ENCODE peak calls at places on chromosomes 1 and 21, in nine cellular contexts. One of them, this sample, is unnamed.

GRCh38 chr1:204355913-204356312 is 3.8 kb downstream of the PLEKHA6 start:
- DNase-seq in fibroblast of lung: no peak
- DNase-seq in adrenal gland: no peak
- DNase-seq in mammary epithelial cell: no peak
- DNase-seq in AG04449: no peak
- DNase-seq in epithelial cell of esophagus: no peak
- DNase-seq in GM06990: no peak
- DNase-seq in BE2C: no peak
- DNase-seq in CD8-positive, alpha-beta T cell: no peak
- DNase-seq in this sample: no peak

GRCh38 chr1:100868364-100868995 is 26.2 kb downstream of the EXTL2 start:
- DNase-seq in fibroblast of lung: peak; percentile 46
- DNase-seq in AG04449: peak; percentile 19
- DNase-seq in CD8-positive, alpha-beta T cell: no peak
- DNase-seq in mammary epithelial cell: no peak
- DNase-seq in BE2C: no peak
- DNase-seq in GM06990: no peak
- DNase-seq in epithelial cell of esophagus: peak; percentile 57
- DNase-seq in adrenal gland: no peak
- DNase-seq in this sample: no peak

GRCh38 chr1:95451054-95451453 is 217.0 kb downstream of the RWDD3 start:
- DNase-seq in AG04449: no peak
- DNase-seq in mammary epithelial cell: peak; percentile 25
- DNase-seq in epithelial cell of esophagus: peak; percentile 38
- DNase-seq in adrenal gland: no peak
- DNase-seq in CD8-positive, alpha-beta T cell: no peak
- DNase-seq in BE2C: no peak
- DNase-seq in fibroblast of lung: no peak
- DNase-seq in GM06990: no peak
- DNase-seq in this sample: no peak

GRCh38 chr1:231872461-231872910 is 245.9 kb downstream of the DISC1 start:
- DNase-seq in BE2C: no peak
- DNase-seq in GM06990: no peak
- DNase-seq in AG04449: no peak
- DNase-seq in fibroblast of lung: peak; percentile 84
- DNase-seq in mammary epithelial cell: no peak
- DNase-seq in epithelial cell of esophagus: no peak
- DNase-seq in CD8-positive, alpha-beta T cell: no peak
- DNase-seq in adrenal gland: no peak
- DNase-seq in this sample: no peak

GRCh38 chr1:168396508-168396907 is 115.8 kb downstream of the TBX19 start:
- DNase-seq in adrenal gland: no peak
- DNase-seq in fibroblast of lung: no peak
- DNase-seq in epithelial cell of esophagus: no peak
- DNase-seq in AG04449: no peak
- DNase-seq in mammary epithelial cell: no peak
- DNase-seq in BE2C: no peak
- DNase-seq in CD8-positive, alpha-beta T cell: no peak
- DNase-seq in GM06990: no peak
- DNase-seq in this sample: no peak

GRCh38 chr1:165207774-165208359 is 148.6 kb downstream of the LMX1A start:
- DNase-seq in GM06990: no peak
- DNase-seq in epithelial cell of esophagus: no peak
- DNase-seq in adrenal gland: no peak
- DNase-seq in AG04449: no peak
- DNase-seq in mammary epithelial cell: no peak
- DNase-seq in BE2C: peak; percentile 20
- DNase-seq in CD8-positive, alpha-beta T cell: no peak
- DNase-seq in fibroblast of lung: no peak
- DNase-seq in this sample: no peak

GRCh38 chr1:112637257-112638108 is 17.9 kb downstream of the CAPZA1 start:
- DNase-seq in BE2C: no peak
- DNase-seq in epithelial cell of esophagus: peak; percentile 53
- DNase-seq in adrenal gland: no peak
- DNase-seq in AG04449: no peak
- DNase-seq in CD8-positive, alpha-beta T cell: no peak
- DNase-seq in GM06990: no peak
- DNase-seq in fibroblast of lung: peak; percentile 53
- DNase-seq in mammary epithelial cell: peak; percentile 68
- DNase-seq in this sample: no peak

GRCh38 chr1:150159550-150159949 is 9.8 kb downstream of the PLEKHO1 start:
- DNase-seq in mammary epithelial cell: no peak
- DNase-seq in adrenal gland: peak; percentile 33
- DNase-seq in CD8-positive, alpha-beta T cell: no peak
- DNase-seq in GM06990: no peak
- DNase-seq in epithelial cell of esophagus: no peak
- DNase-seq in fibroblast of lung: no peak
- DNase-seq in AG04449: no peak
- DNase-seq in BE2C: no peak
- DNase-seq in this sample: no peak

GRCh38 chr1:7224644-7225043 is 439.4 kb downstream of the CAMTA1 start:
- DNase-seq in mammary epithelial cell: no peak
- DNase-seq in epithelial cell of esophagus: peak; percentile 21
- DNase-seq in adrenal gland: no peak
- DNase-seq in AG04449: no peak
- DNase-seq in CD8-positive, alpha-beta T cell: no peak
- DNase-seq in fibroblast of lung: no peak
- DNase-seq in GM06990: no peak
- DNase-seq in BE2C: peak; percentile 64
- DNase-seq in this sample: no peak

GRCh38 chr1:31795801-31796621 is 19.8 kb downstream of the SPOCD1 start:
- DNase-seq in mammary epithelial cell: no peak
- DNase-seq in GM06990: no peak
- DNase-seq in adrenal gland: peak; percentile 19
- DNase-seq in fibroblast of lung: peak; percentile 86
- DNase-seq in BE2C: peak; percentile 70
- DNase-seq in epithelial cell of esophagus: peak; percentile 49
- DNase-seq in CD8-positive, alpha-beta T cell: no peak
- DNase-seq in AG04449: peak; percentile 61
- DNase-seq in this sample: no peak

GRCh38 chr21:41186763-41187536 is 19.0 kb downstream of the BACE2 start:
- DNase-seq in adrenal gland: no peak
- DNase-seq in epithelial cell of esophagus: peak; percentile 42
- DNase-seq in AG04449: no peak
- DNase-seq in mammary epithelial cell: peak; percentile 40
- DNase-seq in GM06990: no peak
- DNase-seq in BE2C: no peak
- DNase-seq in CD8-positive, alpha-beta T cell: no peak
- DNase-seq in fibroblast of lung: no peak
- DNase-seq in this sample: no peak

GRCh38 chr1:37741662-37742061 is 23.3 kb downstream of the EPHA10 start:
- DNase-seq in adrenal gland: no peak
- DNase-seq in fibroblast of lung: no peak
- DNase-seq in BE2C: no peak
- DNase-seq in GM06990: no peak
- DNase-seq in epithelial cell of esophagus: no peak
- DNase-seq in CD8-positive, alpha-beta T cell: no peak
- DNase-seq in mammary epithelial cell: no peak
- DNase-seq in AG04449: no peak
- DNase-seq in this sample: no peak

DNA sequence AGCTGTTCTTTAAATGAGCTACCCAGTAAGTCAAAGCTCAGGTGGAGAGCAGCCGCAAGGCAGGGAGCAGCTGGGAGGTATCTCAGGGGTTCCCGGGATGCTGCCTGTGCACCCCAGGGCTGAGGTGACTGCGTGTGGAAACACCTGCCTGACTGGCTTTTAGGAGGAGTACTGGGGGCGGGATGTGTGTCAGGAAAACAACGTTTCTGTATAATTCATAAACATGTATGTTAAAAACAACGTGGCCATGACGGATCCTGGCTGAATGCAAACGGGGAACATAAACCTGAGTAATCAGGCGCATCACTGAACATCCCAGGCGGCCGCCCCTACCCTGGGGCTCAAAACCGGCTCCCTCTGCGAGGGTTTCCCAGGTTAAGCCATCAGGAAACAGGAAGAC is 1.5 kb downstream of the C1orf159 start:
- DNase-seq in AG04449: no peak
- DNase-seq in CD8-positive, alpha-beta T cell: no peak
- DNase-seq in BE2C: no peak
- DNase-seq in adrenal gland: peak; percentile 15
- DNase-seq in mammary epithelial cell: no peak
- DNase-seq in fibroblast of lung: no peak
- DNase-seq in GM06990: no peak
- DNase-seq in epithelial cell of esophagus: no peak
- DNase-seq in this sample: no peak
- H3K4me3 ChIP-seq in AG04449: no peak overlapping the region
- H3K4me3 ChIP-seq in CD8-positive, alpha-beta T cell: no peak overlapping the region
- H3K4me3 ChIP-seq in BE2C: no peak overlapping the region
- H3K4me3 ChIP-seq in adrenal gland: no peak overlapping the region
- H3K4me3 ChIP-seq in mammary epithelial cell: no peak overlapping the region
- H3K4me3 ChIP-seq in fibroblast of lung: no peak overlapping the region
- H3K4me3 ChIP-seq in GM06990: no peak overlapping the region
- H3K4me3 ChIP-seq in epithelial cell of esophagus: no peak overlapping the region
- H3K4me3 ChIP-seq in this sample: no peak overlapping the region

GRCh38 chr21:37219766-37220432 is 47.2 kb downstream of the VPS26C start:
- DNase-seq in adrenal gland: no peak
- DNase-seq in AG04449: no peak
- DNase-seq in fibroblast of lung: peak; percentile 31
- DNase-seq in epithelial cell of esophagus: no peak
- DNase-seq in BE2C: no peak
- DNase-seq in mammary epithelial cell: no peak
- DNase-seq in CD8-positive, alpha-beta T cell: no peak
- DNase-seq in GM06990: no peak
- DNase-seq in this sample: no peak

GRCh38 chr21:37223804-37224345 is 43.3 kb downstream of the VPS26C start:
- DNase-seq in BE2C: no peak
- DNase-seq in mammary epithelial cell: no peak
- DNase-seq in GM06990: no peak
- DNase-seq in AG04449: no peak
- DNase-seq in fibroblast of lung: no peak
- DNase-seq in epithelial cell of esophagus: no peak
- DNase-seq in adrenal gland: no peak
- DNase-seq in CD8-positive, alpha-beta T cell: no peak
- DNase-seq in this sample: peak; percentile 38

GRCh38 chr21:37220433-37220980 is 46.6 kb downstream of the VPS26C start:
- DNase-seq in BE2C: no peak
- DNase-seq in adrenal gland: no peak
- DNase-seq in AG04449: no peak
- DNase-seq in epithelial cell of esophagus: peak; percentile 27
- DNase-seq in CD8-positive, alpha-beta T cell: peak; percentile 25
- DNase-seq in GM06990: no peak
- DNase-seq in mammary epithelial cell: peak; percentile 11
- DNase-seq in fibroblast of lung: peak; percentile 51
- DNase-seq in this sample: no peak

GRCh38 chr21:37224861-37225260 is 42.3 kb downstream of the VPS26C start:
- DNase-seq in BE2C: no peak
- DNase-seq in CD8-positive, alpha-beta T cell: no peak
- DNase-seq in mammary epithelial cell: no peak
- DNase-seq in fibroblast of lung: no peak
- DNase-seq in AG04449: no peak
- DNase-seq in adrenal gland: no peak
- DNase-seq in epithelial cell of esophagus: no peak
- DNase-seq in GM06990: no peak
- DNase-seq in this sample: peak; percentile 21

DNA sequence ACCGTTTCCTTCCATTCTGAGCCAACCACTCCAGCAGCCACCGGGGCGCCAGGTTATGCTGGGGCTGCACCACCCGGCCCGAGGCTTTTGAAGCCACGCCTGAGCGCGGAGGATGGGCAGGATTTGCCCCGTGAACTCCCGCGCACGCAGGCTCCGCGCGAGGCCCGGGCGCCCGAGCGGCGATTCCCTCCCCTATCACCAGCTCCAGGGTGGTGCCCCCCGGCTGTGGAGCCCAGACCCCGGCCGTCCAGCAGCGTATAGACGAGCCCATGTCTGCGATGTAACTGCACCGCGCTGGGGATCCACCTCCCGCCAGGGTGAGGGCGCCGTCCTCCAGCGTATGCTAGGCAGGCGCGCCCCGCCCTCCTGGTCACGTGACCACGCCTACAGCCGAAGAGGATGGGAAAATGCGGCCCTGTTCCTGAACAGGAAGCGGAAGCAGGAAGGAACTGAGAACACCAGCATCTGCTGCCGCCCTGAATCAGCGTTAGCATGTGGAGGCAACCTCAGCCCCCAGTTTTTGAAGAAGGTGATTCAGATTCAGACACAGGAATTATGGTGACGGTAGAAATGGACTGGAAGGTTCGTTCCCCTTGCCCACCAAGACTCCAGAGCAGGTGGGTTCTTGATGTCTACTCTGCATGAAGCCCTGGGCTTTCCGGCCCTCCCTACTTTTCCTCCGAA is 46.0 kb downstream of the VPS26C start:
- DNase-seq in adrenal gland: peak; percentile 92
- DNase-seq in AG04449: no peak
- DNase-seq in CD8-positive, alpha-beta T cell: peak; percentile 86
- DNase-seq in fibroblast of lung: peak; percentile 87
- DNase-seq in BE2C: peak; percentile 99
- DNase-seq in epithelial cell of esophagus: peak; percentile 93
- DNase-seq in mammary epithelial cell: peak; percentile 68
- DNase-seq in GM06990: peak; percentile 92
- DNase-seq in this sample: peak; percentile 97
- TF ChIP-seq CTCF in adrenal gland: peak; percentile 3
- TF ChIP-seq CTCF in AG04449: peak; percentile 39
- TF ChIP-seq CTCF in CD8-positive, alpha-beta T cell: peak; percentile 53
- TF ChIP-seq CTCF in fibroblast of lung: peak; percentile 30
- TF ChIP-seq CTCF in BE2C: peak; percentile 67
- TF ChIP-seq CTCF in epithelial cell of esophagus: peak; percentile 33
- TF ChIP-seq CTCF in mammary epithelial cell: no peak
- TF ChIP-seq CTCF in GM06990: peak; percentile 50
- TF ChIP-seq CTCF in this sample: peak; percentile 10

DNA sequence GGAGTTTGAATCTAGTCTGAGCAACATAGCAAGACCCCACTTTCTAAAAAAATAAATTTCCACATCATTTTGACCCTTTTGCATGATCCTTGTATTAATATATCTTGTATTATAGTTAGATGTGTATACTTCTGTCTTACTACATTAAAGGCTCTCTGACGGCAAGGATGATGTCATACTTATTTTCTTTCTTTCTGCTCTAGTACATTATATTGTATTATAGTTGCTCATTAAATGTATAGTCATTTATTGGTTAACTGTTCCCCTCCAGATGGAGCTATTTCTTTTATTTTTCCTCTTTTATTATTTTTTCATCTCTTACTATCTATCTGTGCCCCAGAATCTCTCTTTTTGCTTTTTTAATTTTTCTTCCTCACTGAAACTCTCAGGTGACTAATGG is 15.0 kb upstream of the OLFML2B start:
- DNase-seq in GM06990: no peak
- DNase-seq in fibroblast of lung: no peak
- DNase-seq in BE2C: no peak
- DNase-seq in AG04449: no peak
- DNase-seq in adrenal gland: no peak
- DNase-seq in CD8-positive, alpha-beta T cell: no peak
- DNase-seq in mammary epithelial cell: no peak
- DNase-seq in epithelial cell of esophagus: no peak
- DNase-seq in this sample: no peak
- H3K4me3 ChIP-seq in GM06990: no peak overlapping the region
- H3K4me3 ChIP-seq in fibroblast of lung: no peak overlapping the region
- H3K4me3 ChIP-seq in BE2C: no peak overlapping the region
- H3K4me3 ChIP-seq in AG04449: no peak overlapping the region
- H3K4me3 ChIP-seq in adrenal gland: no peak overlapping the region
- H3K4me3 ChIP-seq in CD8-positive, alpha-beta T cell: no peak overlapping the region
- H3K4me3 ChIP-seq in mammary epithelial cell: no peak overlapping the region
- H3K4me3 ChIP-seq in epithelial cell of esophagus: no peak overlapping the region
- H3K4me3 ChIP-seq in this sample: no peak overlapping the region

DNA sequence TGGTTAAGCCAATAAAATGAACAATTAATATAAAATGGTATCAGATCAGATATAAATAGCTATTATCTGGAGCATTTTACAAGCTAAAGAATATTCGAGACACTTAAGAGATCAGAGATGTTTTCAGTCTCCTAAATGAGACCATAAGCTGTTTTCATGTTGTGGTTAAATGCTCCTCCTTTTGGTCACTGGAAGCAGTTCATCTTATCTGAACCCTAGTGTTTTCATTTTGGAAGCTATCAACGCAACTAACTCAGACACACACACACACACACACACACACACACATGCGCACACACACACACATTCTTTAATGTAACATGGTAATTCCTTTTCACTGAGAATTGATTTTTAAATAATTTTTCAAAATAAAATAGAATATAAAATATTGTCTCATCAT is 10.0 kb upstream of the LRRC8C start:
- DNase-seq in adrenal gland: no peak
- DNase-seq in CD8-positive, alpha-beta T cell: no peak
- DNase-seq in epithelial cell of esophagus: peak; percentile 21
- DNase-seq in GM06990: no peak
- DNase-seq in mammary epithelial cell: no peak
- DNase-seq in fibroblast of lung: peak; percentile 39
- DNase-seq in AG04449: no peak
- DNase-seq in BE2C: no peak
- DNase-seq in this sample: no peak
- TF ChIP-seq CTCF in adrenal gland: no peak
- TF ChIP-seq CTCF in CD8-positive, alpha-beta T cell: no peak
- TF ChIP-seq CTCF in epithelial cell of esophagus: peak; percentile 32
- TF ChIP-seq CTCF in GM06990: no peak
- TF ChIP-seq CTCF in mammary epithelial cell: no peak
- TF ChIP-seq CTCF in fibroblast of lung: no peak
- TF ChIP-seq CTCF in AG04449: no peak
- TF ChIP-seq CTCF in BE2C: peak; percentile 7
- TF ChIP-seq CTCF in this sample: no peak

This sample was measured in right atrium auricular region.